ENCODE peak calls at places on chromosomes 11 and 22, in five cellular contexts. H is stimulated activated CD4-positive, alpha-beta T cell treated with anti-CD3 and anti-CD28 coated beads, Interleukin-15, amount 100 ng/mL, for 1 hour; J is astrocyte; M is NCI-H1105; B is lower lobe of right lung. F is an unnamed sample.

GRCh38 chr22:50105529-50106100 is 15.8 kb downstream of the MOV10L1 start:
- DNase-seq in H (no peak), J (no peak), B (no peak), M (no peak), F (no peak)

GRCh38 chr11:469684-470667 is 19.9 kb downstream of the PTDSS2 start:
- DNase-seq in H (no peak), B (peak), M (no peak), J (peak), F (no peak)

GRCh38 chr22:42895087-42895486 is 38.0 kb upstream of the ARFGAP3 start:
- DNase-seq in M (no peak), J (no peak), B (no peak), H (no peak), F (no peak)

GRCh38 chr22:29426476-29426875 is 11.9 kb upstream of the RFPL1 start:
- DNase-seq in B (no peak), M (no peak), J (no peak), H (no peak), F (no peak)

GRCh38 chr22:30286813-30287625 is 2.3 kb downstream of the CASTOR1 start:
- DNase-seq in B (peak), J (no peak), H (peak), M (no peak), F (peak)

GRCh38 chr11:69536406-69536805 is 54.9 kb downstream of the LINC01488 start:
- DNase-seq in H (no peak), B (peak), J (no peak), M (no peak), F (no peak)

GRCh38 chr11:9397746-9398680 is 13.6 kb downstream of the IPO7 start:
- DNase-seq in B (no peak), M (no peak), H (no peak), J (no peak), F (no peak)

GRCh38 chr22:39666495-39666894 is 95.9 kb downstream of the CACNA1I start:
- DNase-seq in H (no peak), J (no peak), M (no peak), B (no peak), F (no peak)

GRCh38 chr22:20807315-20807752 is 33.4 kb downstream of the SERPIND1 start:
- DNase-seq in M (no peak), B (no peak), J (peak), H (no peak), F (no peak)

GRCh38 chr11:27075192-27075591 is 34.6 kb downstream of the BBOX1 start:
- DNase-seq in H (no peak), J (peak), B (no peak), M (no peak), F (no peak)

GRCh38 chr11:2674681-2675131 is 25.1 kb downstream of the KCNQ1OT1 start:
- DNase-seq in J (no peak), B (no peak), M (no peak), H (no peak), F (no peak)

GRCh38 chr22:45212306-45212709 is 28.4 kb downstream of the KIAA0930 start:
- DNase-seq in M (no peak), J (peak), H (no peak), B (peak), F (peak)

GRCh38 chr11:115126515-115127208 is 377.6 kb downstream of the CADM1 start:
- DNase-seq in M (no peak), H (no peak), J (no peak), B (no peak), F (no peak)

GRCh38 chr22:48371391-48371790 is 1456.3 kb downstream of the BRD1 start:
- DNase-seq in H (no peak), M (no peak), B (no peak), J (no peak), F (no peak)

GRCh38 chr11:42299780-42300179 is 840.3 kb upstream of the LRRC4C start:
- DNase-seq in B (no peak), M (no peak), J (no peak), H (no peak), F (no peak)

GRCh38 chr11:69504127-69504526 is 22.7 kb downstream of the LINC01488 start:
- DNase-seq in M (no peak), J (no peak), H (no peak), B (no peak), F (no peak)

GRCh38 chr11:748007-748359 is 719 bp downstream of the TALDO1 start:
- DNase-seq in B (peak), H (no peak), M (no peak), J (no peak), F (no peak)

GRCh38 chr11:94142308-94143277 is 14.0 kb downstream of the PANX1 start:
- DNase-seq in M (no peak), J (peak), B (no peak), H (no peak), F (no peak)

GRCh38 chr22:38618682-38619081 is 37.5 kb downstream of the FAM227A start:
- DNase-seq in J (no peak), M (no peak), B (no peak), H (no peak), F (no peak)

GRCh38 chr11:15920856-15921629 is 435.3 kb downstream of the SOX6 start:
- DNase-seq in M (no peak), B (no peak), H (no peak), J (peak), F (peak)

GRCh38 chr22:45344339-45344738 is 34.6 kb downstream of the FAM118A start:
- DNase-seq in J (no peak), B (no peak), H (no peak), M (no peak), F (no peak)

GRCh38 chr11:46457659-46458058 is 66.1 kb upstream of the CHRM4 start:
- DNase-seq in B (peak), H (no peak), M (no peak), J (no peak), F (no peak)

GRCh38 chr11:45022294-45023064 is 71.8 kb upstream of the TP53I11 start:
- DNase-seq in H (no peak), B (no peak), M (no peak), J (peak), F (no peak)

GRCh38 chr22:20407829-20408228 is 13.9 kb downstream of the ZNF74 start:
- DNase-seq in M (no peak), H (no peak), B (no peak), J (no peak), F (no peak)

GRCh38 chr11:69351460-69351859 is 57.5 kb downstream of the MYEOV start:
- DNase-seq in M (no peak), J (peak), H (no peak), B (no peak), F (no peak)

GRCh38 chr11:101442171-101442570 is 141.6 kb downstream of the TRPC6 start:
- DNase-seq in J (peak), H (no peak), M (no peak), B (no peak), F (no peak)

GRCh38 chr22:28346308-28346707 is 333.3 kb downstream of the TTC28 start:
- DNase-seq in H (no peak), B (no peak), M (no peak), J (no peak), F (no peak)

GRCh38 chr11:2458321-2458720 is 13.5 kb downstream of the KCNQ1 start:
- DNase-seq in J (no peak), H (no peak), B (no peak), M (no peak), F (no peak)

GRCh38 chr22:46058591-46059519 is 81.9 kb upstream of the WNT7B start:
- DNase-seq in H (no peak), J (peak), B (peak), M (peak), F (peak)

GRCh38 chr11:60926500-60926899 is 2.2 kb downstream of the TMEM132A start:
- DNase-seq in B (no peak), H (no peak), J (no peak), M (no peak), F (no peak)

GRCh38 chr11:69434341-69434960 is 47.0 kb upstream of the LINC01488 start:
- DNase-seq in B (peak), H (no peak), M (no peak), J (no peak), F (peak)

GRCh38 chr11:124329787-124330478 is 9.9 kb upstream of the OR8D2 start:
- DNase-seq in B (no peak), M (peak), H (no peak), J (peak), F (no peak)

GRCh38 chr11:17186932-17187692 is 20.7 kb downstream of the PIK3C2A start:
- DNase-seq in M (no peak), H (no peak), J (no peak), B (no peak), F (no peak)

GRCh38 chr22:46592390-46592872 is 27.8 kb upstream of the GRAMD4 start:
- DNase-seq in J (peak), B (peak), H (no peak), M (no peak), F (peak)

GRCh38 chr11:3052567-3052966 is 4.7 kb downstream of the CARS1 start:
- DNase-seq in M (peak), B (no peak), J (no peak), H (no peak), F (no peak)

GRCh38 chr22:38177926-38178604 is 3.6 kb downstream of the PLA2G6 start:
- DNase-seq in J (peak), M (no peak), B (peak), H (no peak), F (peak)

GRCh38 chr11:125923012-125923579 is 18.8 kb downstream of the DDX25 start:
- DNase-seq in B (no peak), M (peak), H (no peak), J (peak), F (peak)

GRCh38 chr11:69148377-69148762 is 7.4 kb upstream of the SMIM38 start:
- DNase-seq in J (no peak), B (no peak), M (no peak), H (no peak), F (no peak)

F was measured in left ventricle myocardium inferior.